ENCODE peak calls at places on chromosomes 16 and 17, in four cellular contexts. L is H1, Y is K562, Q is GM12878. I is an unnamed sample.

GRCh38 chr16:85485379-85485778 is 127.7 kb upstream of the GSE1 start:
- DNase-seq in L (no peak), Y (no peak), Q (no peak), I (no peak)

GRCh38 chr17:78144146-78144719 is 2.0 kb upstream of the C17orf99 start:
- DNase-seq in L (no peak), Y (peak; percentile 59), Q (no peak), I (peak; percentile 76)

GRCh38 chr16:35197656-35198055 is 1738.2 kb downstream of the TP53TG3F start:
- DNase-seq in L (no peak), Y (no peak), Q (no peak), I (no peak)

GRCh38 chr17:63537991-63538692 is 12.1 kb upstream of the DCAF7 start:
- DNase-seq in L (no peak), Y (no peak), Q (no peak), I (no peak)

GRCh38 chr17:19364699-19365498 is 2.4 kb upstream of the B9D1 start:
- DNase-seq in L (no peak), Y (no peak), Q (no peak), I (no peak)

GRCh38 chr17:16374129-16374528 is 6.8 kb upstream of the UBB start:
- DNase-seq in L (no peak), Y (no peak), Q (no peak), I (peak; percentile 75)

GRCh38 chr16:65200857-65201256 is 79.0 kb upstream of the CDH11 start:
- DNase-seq in L (no peak), Y (no peak), Q (no peak), I (peak; percentile 30)

GRCh38 chr16:84177740-84178070 is 9.2 kb downstream of the TAF1C start:
- DNase-seq in L (no peak), Y (no peak), Q (no peak), I (peak; percentile 81)

GRCh38 chr17:57243171-57243622 is 13.1 kb upstream of the MSI2 start:
- DNase-seq in L (peak; percentile 47), Y (peak; percentile 81), Q (peak; percentile 50), I (peak; percentile 60)

GRCh38 chr17:82084373-82085030 is 13.5 kb downstream of the FASN start:
- DNase-seq in L (no peak), Y (no peak), Q (no peak), I (no peak)

GRCh38 chr17:48483471-48484131 is 47.2 kb downstream of the HOXB1 start:
- DNase-seq in L (no peak), Y (no peak), Q (no peak), I (peak; percentile 100)

GRCh38 chr17:49898547-49899490 is 51.0 kb upstream of the TAC4 start:
- DNase-seq in L (peak; percentile 70), Y (peak; percentile 60), Q (no peak), I (no peak)

GRCh38 chr17:48596735-48597491 is 3.3 kb upstream of the HOXB5 start:
- DNase-seq in L (no peak), Y (no peak), Q (no peak), I (peak; percentile 89)

GRCh38 chr17:41583137-41584127 is 3.3 kb downstream of the KRT14 start:
- DNase-seq in L (no peak), Y (no peak), Q (no peak), I (no peak)

GRCh38 chr16:4179020-4179419 is 62.8 kb upstream of the ADCY9 start:
- DNase-seq in L (no peak), Y (no peak), Q (no peak), I (peak; percentile 54)

GRCh38 chr16:13168091-13168572 is 266.7 kb downstream of the SHISA9 start:
- DNase-seq in L (no peak), Y (peak; percentile 34), Q (no peak), I (no peak)

DNA sequence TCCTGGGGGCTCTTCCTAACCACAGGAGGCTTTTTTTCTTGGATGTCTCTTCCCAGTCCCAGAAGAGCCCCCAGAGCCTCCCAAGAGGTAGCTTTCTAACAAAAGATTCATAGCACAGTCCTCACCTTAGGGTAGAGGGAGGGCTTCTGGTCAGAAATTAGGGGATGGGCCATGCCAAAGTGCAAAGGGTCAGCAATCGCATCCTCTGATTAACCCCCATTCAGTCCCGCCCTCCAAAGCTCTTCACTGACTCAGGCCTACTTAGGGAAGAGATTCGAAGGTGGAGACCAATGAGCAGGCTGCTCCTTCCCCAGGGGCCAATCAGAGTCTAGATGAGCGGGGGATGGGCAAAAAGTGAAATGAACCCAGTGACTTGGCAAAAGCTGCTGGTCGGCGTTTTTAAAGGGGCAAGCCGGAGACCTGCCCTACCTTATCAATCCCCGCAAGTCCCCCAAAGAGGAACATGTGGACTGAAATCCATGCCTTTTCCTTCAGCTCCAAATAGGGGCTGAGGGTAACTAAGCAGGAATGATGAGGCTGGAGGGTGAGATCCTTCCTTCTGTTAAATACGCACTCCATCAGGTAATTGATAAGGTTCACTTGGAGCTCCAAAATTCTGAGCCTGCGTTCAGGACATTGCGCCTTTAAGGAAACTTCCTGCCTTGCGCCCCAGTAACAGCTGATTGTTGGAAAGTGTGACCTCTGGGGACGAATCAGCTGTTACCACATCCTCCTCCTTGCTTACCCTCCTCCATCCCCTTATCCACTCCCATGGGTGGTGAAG is 6.9 kb upstream of the TLCD2 start:
- DNase-seq in L (peak; percentile 95), Y (peak; percentile 93), Q (peak; percentile 97), I (peak; percentile 99)
- TF ChIP-seq CHD1 in L (no peak), Y (no peak), Q (peak; percentile 18), I (no peak)

DNA sequence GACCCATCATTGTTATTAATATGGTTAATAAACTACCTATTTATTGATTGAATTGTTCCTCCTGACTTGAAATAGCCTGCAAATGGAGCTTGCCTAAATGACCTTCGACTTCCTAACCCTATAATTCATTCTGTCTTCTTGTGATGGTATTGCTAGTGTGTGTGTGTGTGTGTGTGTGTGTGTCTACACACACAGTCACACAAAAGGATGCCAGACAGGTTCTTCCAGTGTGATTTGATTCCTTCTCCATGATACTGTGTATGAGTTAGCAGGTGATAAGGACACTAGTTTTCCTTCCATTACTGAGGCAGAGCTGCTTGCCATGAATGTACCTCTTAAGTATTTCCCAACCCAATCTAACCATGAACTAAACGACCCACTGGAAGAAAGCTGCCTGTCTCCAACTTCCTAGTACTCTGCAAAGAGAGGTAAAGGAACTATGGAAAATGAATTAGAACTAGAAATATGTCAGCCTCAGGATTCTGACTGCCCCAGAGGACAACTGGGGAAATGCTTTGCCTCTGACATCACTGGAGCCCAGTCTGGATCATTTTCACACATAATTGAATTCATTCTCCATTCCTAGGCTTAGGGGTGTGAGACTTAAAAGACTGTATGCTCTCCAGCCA is 3.5 kb upstream of the CDC6 start:
- DNase-seq in L (no peak), Y (no peak), Q (no peak), I (peak; percentile 83)
- TF ChIP-seq CHD1 in L (no peak), Y (no peak), Q (no peak), I (no peak)

GRCh38 chr17:5662409-5663150 is 78.3 kb upstream of the NLRP1 start:
- DNase-seq in L (no peak), Y (no peak), Q (no peak), I (no peak)

GRCh38 chr17:5665164-5665563 is 80.9 kb upstream of the NLRP1 start:
- DNase-seq in L (no peak), Y (no peak), Q (no peak), I (no peak)

GRCh38 chr17:5661486-5662125 is 77.3 kb upstream of the NLRP1 start:
- DNase-seq in L (no peak), Y (no peak), Q (no peak), I (no peak)
- TF ChIP-seq CHD1 in L (no peak), Y (no peak), Q (no peak), I (no peak)

GRCh38 chr16:15403392-15403995 is 7.9 kb downstream of the MPV17L start:
- DNase-seq in L (no peak), Y (no peak), Q (no peak), I (no peak)

GRCh38 chr16:15401972-15402371 is 6.4 kb downstream of the MPV17L start:
- DNase-seq in L (no peak), Y (no peak), Q (no peak), I (no peak)

GRCh38 chr16:15399317-15399716 is 3.8 kb downstream of the MPV17L start:
- DNase-seq in L (no peak), Y (no peak), Q (no peak), I (no peak)

DNA sequence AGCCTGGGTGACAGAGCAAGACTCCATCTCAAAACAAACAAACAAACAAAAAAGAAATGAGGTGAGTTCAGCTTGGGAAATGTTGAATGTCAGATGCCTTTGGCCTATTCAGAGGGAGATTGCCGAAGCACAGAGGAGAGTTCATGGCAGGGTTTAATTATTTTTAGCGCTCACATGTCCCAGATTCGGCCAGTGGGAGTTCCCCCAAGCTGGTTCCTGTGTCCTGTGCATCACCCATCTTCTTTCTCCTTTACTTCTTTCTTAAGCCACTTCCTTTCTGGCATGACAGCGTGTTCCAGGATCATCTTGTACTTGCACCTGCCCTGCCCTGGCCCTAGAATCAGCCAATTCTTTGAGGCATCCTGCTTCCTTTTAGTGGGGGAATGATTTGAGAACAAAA is 9.2 kb downstream of the MPV17L start:
- DNase-seq in L (no peak), Y (no peak), Q (no peak), I (no peak)
- TF ChIP-seq CHD1 in L (no peak), Y (no peak), Q (no peak), I (no peak)

DNA sequence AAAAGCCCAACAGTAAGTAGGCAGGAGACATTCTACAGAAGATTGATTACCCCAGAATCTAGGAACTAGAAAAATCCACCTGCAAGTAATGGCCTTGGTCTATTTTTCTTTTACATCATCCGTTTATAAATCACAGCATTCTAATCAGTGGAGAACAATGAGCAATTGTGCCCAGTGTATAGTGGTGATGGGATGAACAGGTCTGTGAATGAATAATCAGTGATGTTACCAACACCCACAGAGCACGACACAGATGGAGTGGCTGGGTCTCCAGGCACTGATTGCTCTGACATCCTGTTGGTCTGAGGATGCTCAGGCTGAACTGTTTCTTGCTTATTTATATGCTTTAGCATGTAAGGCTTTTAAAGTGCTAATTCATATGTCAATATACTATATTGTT is 1251.2 kb upstream of the CDH8 start:
- DNase-seq in L (no peak), Y (no peak), Q (no peak), I (no peak)
- TF ChIP-seq CHD1 in L (no peak), Y (no peak), Q (no peak), I (no peak)

GRCh38 chr16:66489385-66489784 is 60.5 kb downstream of the TK2 start:
- DNase-seq in L (no peak), Y (no peak), Q (no peak), I (no peak)
- TF ChIP-seq CHD1 in L (no peak), Y (no peak), Q (no peak), I (no peak)

DNA sequence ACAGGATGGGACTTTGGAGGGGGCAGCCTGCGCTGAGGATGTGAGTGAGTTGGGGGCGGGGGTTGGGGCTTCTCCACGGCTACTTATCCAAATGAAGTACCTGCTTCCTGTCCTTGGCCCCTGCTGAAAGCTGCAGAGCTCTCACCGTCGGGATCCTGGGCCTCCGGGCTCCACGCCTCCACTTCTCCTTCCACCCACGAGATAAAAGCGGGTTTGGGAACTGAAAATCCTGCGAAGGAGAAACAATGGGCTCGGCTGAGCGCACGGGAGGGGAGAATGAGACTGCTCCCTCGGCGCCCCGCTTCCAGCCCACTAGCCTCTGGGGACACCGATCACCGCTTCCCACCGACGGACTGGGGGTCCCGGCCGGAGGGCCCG is 486 bp downstream of the ZNF785 start:
- DNase-seq in L (no peak), Y (peak; percentile 31), Q (no peak), I (no peak)
- TF ChIP-seq CHD1 in L (no peak), Y (no peak), Q (no peak), I (no peak)